ENCODE peak calls at places on chromosomes 3 and 15, in ten cellular contexts. F is MCF 10A; B is activated CD4-positive, alpha-beta T cell treated with anti-CD3 and anti-CD28 coated beads, Interleukin-2, amount 50 U/mL, for 1 hour; U is T-cell; Z is brain microvascular endothelial cell; V is AG08395; E is fibroblast of pulmonary artery; H is fibroblast of gingiva; O is colonic mucosa; Q is vagina. S is an unnamed sample.
A peak's percentile ranks its signal among the peaks of the same experiment; 100 is the strongest.

GRCh38 chr3:45152307-45152706 is 6.1 kb upstream of the CDCP1 start:
- DNase-seq in Z (no peak), H (no peak), Q (no peak), O (no peak), V (no peak), F (no peak), B (no peak), U (no peak), E (no peak), S (no peak)

GRCh38 chr15:30953731-30954378 is 37.6 kb downstream of the MTMR10 start:
- DNase-seq in U (no peak), O (no peak), V (peak; percentile 92), Z (peak; percentile 90), Q (no peak), F (peak; percentile 83), B (no peak), E (peak; percentile 82), H (peak; percentile 86), S (no peak)

GRCh38 chr3:54870423-54870822 is 57.4 kb downstream of the LRTM1 start:
- DNase-seq in V (peak; percentile 94), U (no peak), O (no peak), E (peak; percentile 94), Q (no peak), B (no peak), H (peak; percentile 86), F (peak; percentile 77), Z (peak; percentile 90), S (no peak)

GRCh38 chr3:106560451-106560966 is 691.7 kb upstream of the CBLB start:
- DNase-seq in O (no peak), Q (no peak), V (peak; percentile 74), B (no peak), U (no peak), H (peak; percentile 84), Z (peak; percentile 36), E (peak; percentile 86), F (peak; percentile 79), S (no peak)

GRCh38 chr3:189355481-189356201 is 183.9 kb downstream of the TPRG1 start:
- DNase-seq in E (peak; percentile 60), Q (no peak), H (peak; percentile 67), Z (peak; percentile 62), B (peak; percentile 24), V (peak; percentile 50), O (peak; percentile 40), U (peak; percentile 12), F (peak; percentile 93), S (no peak)

GRCh38 chr15:64454282-64454681 is 6.1 kb upstream of the ZNF609 start:
- DNase-seq in F (no peak), U (no peak), Z (no peak), Q (no peak), O (no peak), V (no peak), E (no peak), B (no peak), H (no peak), S (no peak)

GRCh38 chr3:186025161-186025560 is 83.7 kb downstream of the ETV5 start:
- DNase-seq in V (peak; percentile 54), E (peak; percentile 50), Q (no peak), O (no peak), Z (peak; percentile 25), B (no peak), H (no peak), F (no peak), U (no peak), S (no peak)

GRCh38 chr3:76026379-76026778 is 241.0 kb upstream of the ZNF717 start:
- DNase-seq in H (peak; percentile 63), E (peak; percentile 18), B (no peak), F (no peak), V (no peak), Z (no peak), Q (no peak), O (no peak), U (no peak), S (no peak)

GRCh38 chr3:13353936-13354542 is 66.1 kb downstream of the NUP210 start:
- DNase-seq in E (no peak), F (peak; percentile 11), B (no peak), O (no peak), V (peak; percentile 50), U (no peak), Z (peak; percentile 18), H (no peak), Q (no peak), S (no peak)

GRCh38 chr3:130699765-130700164 is 46.9 kb downstream of the PIK3R4 start:
- DNase-seq in O (no peak), Q (no peak), B (no peak), U (no peak), F (peak; percentile 44), V (peak; percentile 7), E (peak; percentile 45), H (peak; percentile 30), Z (peak; percentile 14), S (peak; percentile 1)

GRCh38 chr15:44910981-44911625 is 45.4 kb upstream of the TERB2 start:
- DNase-seq in B (no peak), F (no peak), Q (no peak), E (no peak), H (no peak), Z (no peak), V (no peak), O (no peak), U (no peak), S (no peak)

GRCh38 chr15:100767002-100767825 is 112.4 kb upstream of the ALDH1A3 start:
- DNase-seq in Z (no peak), F (no peak), U (no peak), B (no peak), H (no peak), V (no peak), Q (peak; percentile 79), E (no peak), O (no peak), S (no peak)

GRCh38 chr3:126986001-126986400 is 3.1 kb downstream of the PLXNA1 start:
- DNase-seq in Q (no peak), V (no peak), E (peak; percentile 30), Z (peak; percentile 13), B (no peak), H (no peak), F (no peak), U (no peak), O (no peak), S (no peak)

GRCh38 chr3:193896419-193896818 is 239.5 kb upstream of the HES1 start:
- DNase-seq in V (no peak), E (no peak), Q (no peak), B (no peak), H (no peak), F (no peak), O (no peak), Z (no peak), U (no peak), S (no peak)

GRCh38 chr3:187807086-187807862 is 62.0 kb upstream of the BCL6 start:
- DNase-seq in Z (peak; percentile 36), H (no peak), E (peak; percentile 50), Q (no peak), V (peak; percentile 54), U (no peak), B (no peak), F (peak; percentile 50), O (no peak), S (no peak)

GRCh38 chr3:161096771-161097367 is 8.3 kb downstream of the B3GALNT1 start:
- DNase-seq in F (peak; percentile 42), E (no peak), Z (no peak), O (no peak), B (peak; percentile 3), Q (no peak), H (no peak), U (peak; percentile 4), V (no peak), S (no peak)

GRCh38 chr3:66638717-66639116 is 137.9 kb upstream of the LRIG1 start:
- DNase-seq in V (no peak), F (peak; percentile 5), Q (no peak), E (no peak), B (no peak), U (no peak), H (no peak), O (no peak), Z (no peak), S (peak; percentile 7)

GRCh38 chr3:88987786-88988185 is 119.6 kb upstream of the EPHA3 start:
- DNase-seq in V (no peak), Q (no peak), O (no peak), B (no peak), F (no peak), E (no peak), U (no peak), H (no peak), Z (no peak), S (no peak)

GRCh38 chr15:76994971-76995945 is at the start of gene PSTPIP1:
- DNase-seq in H (no peak), Q (no peak), O (no peak), E (no peak), F (peak; percentile 12), U (peak; percentile 64), B (peak; percentile 66), Z (no peak), V (peak; percentile 55), S (peak; percentile 64)

GRCh38 chr3:53255360-53255774 is 455 bp downstream of the TKT start:
- DNase-seq in Q (no peak), O (peak; percentile 44), E (no peak), B (no peak), H (no peak), V (no peak), Z (no peak), F (no peak), U (no peak), S (peak; percentile 51)

GRCh38 chr3:12948371-12948770 is 107.0 kb upstream of the RPL32 start:
- DNase-seq in U (no peak), B (no peak), F (no peak), H (peak; percentile 31), V (peak; percentile 61), Z (peak; percentile 21), Q (no peak), O (no peak), E (no peak), S (no peak)